ENCODE peak calls at places on chromosomes 13 and 19, in eight cellular contexts. A is ovary, F is breast epithelium, S is lower leg skin, I is tibial nerve, V is uterus, X is IMR-90, P is Peyer's patch. R is an unnamed sample.

GRCh38 chr13:75101997-75102720 is 379.8 kb downstream of the TBC1D4 start:
- DNase-seq in F (no peak), V (no peak), A (no peak), S (no peak), X (peak; percentile 6), I (no peak), P (no peak), R (no peak)

GRCh38 chr19:47729799-47730520 is 15.4 kb upstream of the NOP53 start:
- DNase-seq in V (peak; percentile 79), S (peak; percentile 65), X (no peak), P (peak; percentile 58), A (peak; percentile 84), I (peak; percentile 63), F (peak; percentile 78), R (no peak)

GRCh38 chr19:14305706-14306105 is 75.5 kb upstream of the ADGRE5 start:
- DNase-seq in X (no peak), A (no peak), I (no peak), S (no peak), P (no peak), F (no peak), V (no peak), R (no peak)

GRCh38 chr19:13463296-13463695 is 43.0 kb downstream of the CACNA1A start:
- DNase-seq in X (peak; percentile 15), V (no peak), S (no peak), P (no peak), A (no peak), I (no peak), F (no peak), R (no peak)

GRCh38 chr19:8094336-8094735 is 41.8 kb downstream of the CCL25 start:
- DNase-seq in F (no peak), S (no peak), P (no peak), X (no peak), A (no peak), V (no peak), I (no peak), R (no peak)

GRCh38 chr19:35034588-35035382 is 4.5 kb downstream of the SCN1B start:
- DNase-seq in I (no peak), X (no peak), V (no peak), A (no peak), P (no peak), F (no peak), S (no peak), R (no peak)

GRCh38 chr19:8132858-8133458 is 16.4 kb downstream of the FBN3 start:
- DNase-seq in F (no peak), V (no peak), S (no peak), P (no peak), I (no peak), A (no peak), X (no peak), R (no peak)

GRCh38 chr13:91623151-91623550 is 224.7 kb downstream of the GPC5 start:
- DNase-seq in P (no peak), X (no peak), I (no peak), F (no peak), V (no peak), A (no peak), S (no peak), R (no peak)

GRCh38 chr19:39126593-39127187 is 1.1 kb downstream of the PAK4 start:
- DNase-seq in P (peak; percentile 86), X (no peak), S (no peak), F (no peak), I (no peak), A (peak; percentile 54), V (no peak), R (no peak)

GRCh38 chr19:4908781-4909171 is 525 bp upstream of the UHRF1 start:
- DNase-seq in I (no peak), P (no peak), S (no peak), A (no peak), X (no peak), V (no peak), F (no peak), R (no peak)

GRCh38 chr13:64758520-64758919 is 2471.6 kb downstream of the PCDH9 start:
- DNase-seq in A (no peak), I (no peak), S (no peak), P (no peak), F (no peak), X (peak; percentile 1), V (no peak), R (no peak)

GRCh38 chr13:73880365-73880764 is 253.8 kb downstream of the KLF12 start:
- DNase-seq in I (no peak), S (no peak), V (no peak), X (peak; percentile 36), A (no peak), P (no peak), F (no peak), R (no peak)

GRCh38 chr13:96373597-96373996 is 283.7 kb downstream of the HS6ST3 start:
- DNase-seq in V (no peak), S (no peak), P (no peak), X (no peak), A (no peak), F (no peak), I (no peak), R (no peak)

GRCh38 chr13:33796095-33796494 is 21.9 kb upstream of the RFC3 start:
- DNase-seq in S (no peak), X (no peak), V (no peak), P (no peak), F (no peak), A (no peak), I (no peak), R (no peak)

GRCh38 chr13:30985637-30986205 is 53.3 kb downstream of the TEX26 start:
- DNase-seq in X (peak; percentile 79), P (no peak), A (no peak), F (no peak), S (no peak), I (no peak), V (no peak), R (no peak)

GRCh38 chr13:42047561-42048322 is 706 bp upstream of the DGKH start:
- DNase-seq in A (peak; percentile 53), V (peak; percentile 44), P (peak; percentile 70), I (no peak), X (peak; percentile 70), F (peak; percentile 22), S (peak; percentile 36), R (peak; percentile 8)

DNA sequence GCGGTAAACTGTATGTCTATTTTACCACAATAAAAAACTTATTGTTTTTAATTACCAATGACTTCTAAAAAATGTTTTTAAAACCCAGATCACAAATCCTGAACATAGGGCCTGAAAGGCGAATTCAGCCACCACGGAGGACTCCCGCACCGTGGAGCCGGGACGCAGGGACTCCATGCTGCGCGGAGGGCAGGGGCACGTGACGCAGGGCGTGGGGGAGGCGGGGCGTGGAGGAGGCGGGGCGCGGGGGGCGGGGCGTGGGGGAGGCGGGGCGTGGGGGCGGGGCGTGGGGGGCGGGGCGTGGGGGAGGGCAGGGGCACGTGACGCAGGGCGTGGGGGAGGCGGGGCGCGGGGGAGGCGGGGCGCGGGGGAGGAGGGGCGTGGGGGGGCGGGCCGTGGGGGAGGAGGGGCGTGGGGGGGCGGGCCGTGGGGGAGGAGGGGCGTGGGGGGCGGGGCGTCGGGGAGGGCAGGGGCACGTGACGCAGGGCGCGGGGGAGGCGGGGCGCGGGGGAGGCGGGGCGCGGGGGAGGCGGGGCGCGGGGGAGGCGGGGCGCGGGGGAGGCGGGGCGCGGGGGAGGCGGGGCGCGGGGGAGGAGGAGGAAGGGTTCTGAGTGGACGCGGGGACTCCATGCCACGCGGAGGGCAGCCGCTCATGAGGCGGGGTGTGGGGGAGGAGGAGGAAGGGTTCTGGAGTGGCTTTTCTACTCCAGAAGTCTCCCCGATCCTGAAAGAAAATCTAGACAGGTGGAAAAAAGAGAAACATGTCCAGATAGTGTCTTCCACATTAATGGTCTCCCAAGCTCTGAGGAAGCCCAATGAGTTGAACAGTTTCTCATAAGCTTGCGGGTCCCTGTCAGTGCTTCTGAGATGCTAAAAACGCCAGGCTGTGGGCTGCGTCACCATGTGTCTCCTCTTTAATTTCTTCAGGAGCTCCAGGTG is 4.4 kb upstream of the PROZ start:
- DNase-seq in X (peak; percentile 51), A (peak; percentile 87), I (peak; percentile 68), P (peak; percentile 83), V (peak; percentile 78), S (peak; percentile 68), F (peak; percentile 73), R (peak; percentile 3)
- TF ChIP-seq POLR2A in X (peak; percentile 46), A (peak; percentile 65), I (no peak), P (no peak), V (peak; percentile 50), S (no peak), F (peak; percentile 27), R (peak; percentile 76)

DNA sequence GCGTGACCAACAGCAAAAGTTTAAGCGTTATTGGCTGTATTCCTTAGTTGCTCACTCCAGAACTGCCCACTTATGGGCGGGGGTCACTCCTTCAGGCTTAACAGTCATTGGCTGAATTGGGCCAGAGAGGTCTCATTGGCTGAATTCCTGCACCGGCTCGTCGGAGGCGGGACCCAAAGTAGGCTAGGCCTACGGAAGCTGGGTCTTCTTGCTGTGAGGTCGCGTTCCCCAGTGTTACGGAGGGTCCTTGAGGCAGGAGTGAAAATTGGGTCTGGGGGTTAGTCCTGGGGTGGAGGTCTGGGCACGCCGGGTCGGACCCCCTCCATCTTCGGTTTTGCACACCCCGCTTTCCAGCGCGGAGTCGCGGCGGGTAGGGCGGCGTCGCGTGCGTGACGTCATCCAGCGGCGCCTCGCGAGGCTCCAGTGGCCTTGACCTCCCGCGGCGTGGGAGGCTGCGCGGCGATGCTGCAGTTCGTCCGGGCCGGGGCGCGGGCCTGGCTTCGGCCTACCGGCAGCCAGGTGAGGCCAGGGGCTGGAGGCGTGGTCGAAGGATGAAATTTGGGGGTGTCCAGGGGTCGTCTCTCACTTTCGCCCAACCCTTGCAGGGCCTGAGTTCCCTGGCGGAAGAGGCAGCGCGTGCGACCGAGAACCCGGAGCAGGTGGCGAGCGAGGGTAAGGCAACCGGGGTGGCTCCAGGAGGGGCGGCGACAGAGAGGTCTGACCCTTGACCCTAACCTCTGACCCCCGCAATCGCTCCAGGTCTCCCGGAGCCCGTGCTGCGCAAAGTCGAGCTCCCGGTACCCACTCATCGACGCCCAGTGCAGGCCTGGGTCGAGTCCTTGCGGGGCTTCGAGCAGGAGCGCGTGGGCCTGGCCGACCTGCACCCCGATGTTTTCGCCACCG is at the start of gene MRPL4:
- DNase-seq in X (peak; percentile 99), S (peak; percentile 98), P (peak; percentile 98), V (peak; percentile 98), I (peak; percentile 94), F (peak; percentile 98), A (peak; percentile 97), R (peak; percentile 96)
- TF ChIP-seq POLR2A in X (no peak), S (no peak), P (peak; percentile 27), V (peak; percentile 63), I (no peak), F (no peak), A (no peak), R (peak; percentile 99)

GRCh38 chr19:45323671-45324081 is 1.0 kb upstream of the CKM start:
- DNase-seq in P (no peak), I (no peak), F (no peak), V (no peak), X (no peak), A (no peak), S (no peak), R (no peak)
- TF ChIP-seq POLR2A in P (no peak), I (no peak), F (no peak), V (no peak), X (no peak), A (no peak), S (no peak), R (no peak)

DNA sequence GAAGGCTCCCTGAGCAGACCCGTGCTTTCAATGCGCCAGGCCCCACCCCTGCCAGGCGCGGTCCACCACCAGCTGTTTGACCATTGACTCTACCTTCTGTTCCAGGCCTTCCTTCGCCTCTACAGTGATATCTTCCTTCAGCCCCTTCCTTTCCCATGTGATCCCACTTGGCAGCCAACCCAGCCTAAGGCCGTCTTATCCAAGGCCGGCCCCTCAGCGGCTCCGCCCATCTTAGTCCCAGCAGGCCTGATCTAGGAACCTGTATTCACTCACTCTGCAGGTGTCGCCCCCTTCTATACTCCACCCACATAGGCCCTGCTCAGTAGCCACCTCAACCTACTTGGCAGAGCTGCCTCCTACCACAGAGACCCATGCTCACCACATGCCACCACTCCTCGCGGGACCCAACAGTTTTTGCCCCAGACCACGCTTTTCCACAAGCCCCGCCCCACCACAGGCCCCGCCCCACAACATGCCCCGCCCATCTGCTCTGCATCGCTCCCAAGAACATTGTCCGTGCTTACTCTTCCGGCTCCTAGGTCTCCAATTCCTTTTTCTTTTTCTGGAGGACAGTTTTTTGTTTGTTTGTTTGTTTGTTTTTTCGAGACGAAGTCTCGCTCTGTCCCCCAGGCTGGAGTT is 2.9 kb downstream of the RASIP1 start:
- DNase-seq in S (no peak), V (no peak), I (no peak), F (no peak), A (peak; percentile 84), X (no peak), P (no peak), R (no peak)
- TF ChIP-seq POLR2A in S (no peak), V (no peak), I (no peak), F (no peak), A (no peak), X (no peak), P (no peak), R (no peak)